ENCODE peak calls at places on chromosomes 2 and 18, in seven cellular contexts. N, O, R, C, I, J and T are unnamed samples.

GRCh38 chr18:10833656-10834055 is 307.8 kb downstream of the NAPG start:
- DNase-seq in R (no peak), J (no peak), C (no peak), O (no peak), N (no peak), I (no peak), T (no peak)

GRCh38 chr18:46010050-46010449 is 42.9 kb upstream of the EPG5 start:
- DNase-seq in I (no peak), J (no peak), C (no peak), O (no peak), R (no peak), N (no peak), T (no peak)

GRCh38 chr2:16741508-16741907 is 75.9 kb upstream of the CYRIA start:
- DNase-seq in J (no peak), I (no peak), O (no peak), R (no peak), C (no peak), N (no peak), T (no peak)

GRCh38 chr18:57819671-57820460 is 16.8 kb upstream of the ATP8B1 start:
- DNase-seq in R (peak), J (peak), O (no peak), N (peak), C (peak), I (peak), T (peak)

GRCh38 chr2:201432038-201432437 is 19.2 kb downstream of the TRAK2 start:
- DNase-seq in R (peak), O (no peak), C (no peak), I (peak), J (peak), N (no peak), T (peak)

GRCh38 chr2:157848242-157848641 is 27.9 kb downstream of the ACVR1 start:
- DNase-seq in O (no peak), R (no peak), N (no peak), I (no peak), C (no peak), J (no peak), T (no peak)

GRCh38 chr2:222883420-222883819 is 22.6 kb downstream of the ACSL3 start:
- DNase-seq in R (no peak), N (no peak), O (no peak), I (no peak), J (no peak), C (no peak), T (peak)

GRCh38 chr2:10521891-10522448 is 73.8 kb upstream of the ODC1 start:
- DNase-seq in I (no peak), N (no peak), R (no peak), C (no peak), O (no peak), J (no peak), T (no peak)

GRCh38 chr18:76231402-76231801 is 263.6 kb downstream of the ZNF516 start:
- DNase-seq in N (no peak), C (no peak), O (no peak), J (no peak), I (no peak), R (no peak), T (no peak)

DNA sequence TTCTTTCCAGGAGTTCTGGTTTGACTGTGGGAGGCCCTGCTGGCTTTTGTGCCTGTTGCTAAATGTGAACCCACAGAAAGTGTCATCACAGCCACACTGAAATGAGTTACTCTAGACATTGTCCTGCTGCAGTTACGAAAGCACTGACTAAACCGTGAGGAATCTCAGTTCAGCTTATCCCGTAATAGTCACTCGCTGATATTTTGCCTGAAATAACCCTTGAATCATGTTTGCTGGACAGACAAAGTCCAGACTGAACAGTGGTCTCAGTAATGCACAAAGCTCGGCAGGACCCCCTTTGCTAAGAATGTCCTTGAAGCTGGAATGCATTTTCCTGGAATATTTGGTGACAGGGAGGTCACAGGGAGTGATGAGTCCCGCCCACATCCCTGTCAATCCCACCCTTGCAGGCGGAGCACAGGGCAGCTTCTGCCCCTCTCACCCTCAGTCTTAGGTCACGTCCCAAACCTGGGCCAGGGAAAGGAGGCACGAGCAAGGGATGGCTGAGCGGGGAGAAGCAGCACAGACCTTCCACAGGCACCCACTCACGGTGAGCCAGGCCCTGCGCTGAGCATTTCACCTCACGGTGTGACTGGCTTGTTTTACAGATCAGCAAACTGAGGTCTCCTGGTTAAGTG is 53.4 kb downstream of the ADI1 start:
- DNase-seq in J (peak), R (peak), C (no peak), I (peak), N (no peak), O (no peak), T (peak)
- H3K4me3 ChIP-seq in J (no peak), R (no peak), C (no peak), I (no peak), N (no peak), O (no peak), T (no peak)

DNA sequence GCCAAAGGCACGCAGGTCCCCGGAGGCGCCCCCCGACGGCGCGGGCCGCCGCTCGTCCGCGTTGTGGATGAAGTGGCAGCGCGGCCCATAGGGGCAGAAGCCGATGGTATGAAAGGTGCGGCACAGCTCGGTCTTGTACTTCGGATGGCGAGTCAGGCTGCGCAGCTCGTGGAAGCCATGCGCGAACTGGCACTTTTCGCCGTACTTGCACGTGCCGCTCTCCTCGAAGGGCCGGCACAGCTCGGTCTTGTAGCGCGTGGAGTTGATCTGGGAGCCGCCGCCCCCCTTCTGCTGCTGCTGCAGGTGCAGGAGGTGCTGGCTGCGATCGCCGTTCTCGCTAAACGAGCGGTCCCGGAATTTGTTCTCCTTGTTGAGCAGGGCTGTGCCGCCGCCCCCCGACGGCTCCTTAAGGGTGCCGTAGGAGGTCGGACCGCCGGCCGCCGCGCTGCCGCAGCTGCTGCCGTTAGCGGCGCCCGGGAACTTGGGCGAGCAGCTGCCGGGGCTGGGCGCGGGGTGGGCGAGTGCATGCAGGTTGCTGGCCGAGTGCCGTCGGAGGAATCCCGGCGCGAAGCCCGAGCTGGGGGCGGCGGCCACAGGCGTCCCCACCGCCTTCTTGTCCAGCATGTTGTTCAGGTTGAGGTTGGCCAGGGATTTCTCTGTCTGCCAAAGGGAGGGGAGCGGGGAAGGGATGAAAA is 1.2 kb downstream of the ZFP36L2 start:
- DNase-seq in R (peak), N (peak), C (peak), O (peak), J (peak), I (peak), T (peak)
- TF ChIP-seq CTCF in R (no peak), N (no peak), C (no peak), O (no peak), J (no peak), I (no peak), T (no peak)

GRCh38 chr2:60426341-60426740 is 127.1 kb downstream of the BCL11A start:
- DNase-seq in I (no peak), C (no peak), N (no peak), O (no peak), R (no peak), J (no peak), T (no peak)

GRCh38 chr2:60424233-60424632 is 129.2 kb downstream of the BCL11A start:
- DNase-seq in O (no peak), I (no peak), J (no peak), N (no peak), C (no peak), R (no peak), T (no peak)

GRCh38 chr2:60426908-60427307 is 126.5 kb downstream of the BCL11A start:
- DNase-seq in N (peak), I (no peak), O (no peak), J (no peak), C (no peak), R (no peak), T (no peak)

DNA sequence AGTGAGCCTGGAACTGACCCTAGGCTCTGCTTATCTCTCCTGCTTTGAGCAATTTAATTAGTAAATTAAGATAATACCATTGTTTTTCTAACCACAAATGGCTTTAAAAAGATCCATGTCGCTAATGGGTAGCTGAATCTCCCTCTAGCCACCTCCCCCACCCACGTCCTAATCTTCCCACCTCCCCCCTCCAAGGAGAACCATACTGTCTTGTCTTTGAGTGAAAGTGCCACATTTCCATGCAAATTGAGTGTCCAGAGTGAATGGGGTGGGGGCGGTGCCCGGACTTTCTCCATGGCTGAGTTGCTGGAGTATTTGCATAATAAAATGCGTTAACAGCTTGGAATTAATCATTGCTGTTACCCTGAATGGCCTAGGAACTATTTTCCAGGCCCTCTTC is 130.4 kb downstream of the BCL11A start:
- DNase-seq in C (no peak), R (no peak), I (no peak), O (no peak), J (no peak), N (no peak), T (no peak)
- H3K4me3 ChIP-seq in C (no peak), R (no peak), I (no peak), O (no peak), J (no peak), N (no peak), T (no peak)

GRCh38 chr18:36411745-36412168 is 114.2 kb downstream of the FHOD3 start:
- DNase-seq in R (no peak), O (no peak), C (no peak), J (peak), I (peak), N (no peak), T (peak)
- TF ChIP-seq CTCF in R (peak), O (no peak), C (no peak), J (peak), I (peak), N (no peak), T (peak)

DNA sequence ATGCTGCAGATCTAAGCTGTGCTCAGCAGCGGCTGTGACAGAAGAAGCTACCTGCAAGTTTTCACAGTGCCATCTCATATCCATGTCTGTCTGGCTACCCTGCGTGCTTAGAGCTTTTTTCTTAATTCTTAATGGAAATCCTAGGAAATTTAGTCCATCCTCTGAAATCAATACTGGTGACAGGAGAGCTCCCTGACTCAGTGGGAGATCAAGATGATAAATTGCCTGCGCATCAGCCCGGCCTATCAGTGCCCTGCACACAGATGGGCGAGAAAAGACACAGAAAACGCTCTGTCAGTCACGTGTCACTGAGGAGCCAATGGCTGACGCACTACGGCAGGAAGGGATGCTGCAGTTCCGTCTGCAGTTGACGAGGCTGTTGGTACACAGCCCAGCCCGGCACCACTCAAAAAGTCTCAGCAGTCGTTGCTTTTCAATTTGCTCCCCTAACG is 819.6 kb upstream of the FSHR start:
- DNase-seq in I (no peak), R (peak), N (peak), C (peak), O (peak), J (peak), T (peak)
- H3K4me3 ChIP-seq in I (no peak), R (peak), N (peak), C (no peak), O (peak), J (no peak), T (peak)

GRCh38 chr2:37925063-37925897 is at the start of gene RMDN2:
- DNase-seq in R (peak), I (peak), O (peak), C (peak), N (peak), J (peak), T (peak)
- TF ChIP-seq CTCF in R (no peak), I (no peak), O (no peak), C (peak), N (no peak), J (no peak), T (no peak)

DNA sequence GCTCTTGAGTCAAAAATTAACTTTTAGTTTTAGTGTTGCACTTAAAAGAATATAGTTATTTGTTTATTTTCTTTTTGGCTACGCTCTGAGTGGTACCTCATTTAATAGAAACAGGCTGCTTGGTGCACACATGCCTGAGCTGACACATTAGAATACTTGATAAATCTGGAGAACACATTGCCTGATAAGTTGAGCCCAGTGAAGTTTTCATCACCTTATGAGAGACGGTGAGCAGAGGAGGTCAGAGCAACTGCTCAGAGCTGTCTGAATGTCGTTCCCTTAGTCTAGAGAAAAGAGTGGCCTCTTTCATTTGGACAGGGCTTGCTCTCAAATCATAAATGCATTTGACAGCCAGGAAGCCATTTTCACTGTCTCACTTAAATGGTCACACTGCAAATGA is 715.9 kb downstream of the MBD2 start:
- DNase-seq in N (no peak), R (no peak), C (no peak), O (no peak), I (no peak), J (no peak), T (no peak)
- H3K4me3 ChIP-seq in N (no peak), R (no peak), C (no peak), O (no peak), I (no peak), J (no peak), T (no peak)

GRCh38 chr2:185618630-185619029 is 120.0 kb upstream of the FSIP2 start:
- DNase-seq in I (peak), O (no peak), C (no peak), J (no peak), R (no peak), N (no peak), T (no peak)
- TF ChIP-seq CTCF in I (peak), O (no peak), C (no peak), J (no peak), R (no peak), N (no peak), T (no peak)

DNA sequence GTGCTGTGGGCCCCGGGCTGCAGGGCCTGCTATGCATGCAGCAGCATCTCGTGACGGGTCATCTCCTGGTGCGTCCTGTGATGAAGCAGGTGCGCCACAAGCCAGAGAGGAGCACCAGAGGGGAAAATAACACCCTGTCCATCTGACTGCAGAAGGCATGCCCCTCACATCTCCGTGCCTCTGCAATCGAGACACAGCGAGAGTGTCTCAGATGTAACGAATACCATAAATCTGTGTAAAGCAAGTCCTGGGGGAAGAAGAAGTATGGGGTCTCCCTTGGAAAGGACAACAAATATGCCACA is 137.5 kb downstream of the PTGR3 start:
- DNase-seq in O (no peak), J (no peak), N (no peak), I (no peak), C (no peak), R (no peak), T (no peak)
- H3K4me3 ChIP-seq in O (peak), J (no peak), N (no peak), I (peak), C (no peak), R (no peak), T (no peak)

DNA sequence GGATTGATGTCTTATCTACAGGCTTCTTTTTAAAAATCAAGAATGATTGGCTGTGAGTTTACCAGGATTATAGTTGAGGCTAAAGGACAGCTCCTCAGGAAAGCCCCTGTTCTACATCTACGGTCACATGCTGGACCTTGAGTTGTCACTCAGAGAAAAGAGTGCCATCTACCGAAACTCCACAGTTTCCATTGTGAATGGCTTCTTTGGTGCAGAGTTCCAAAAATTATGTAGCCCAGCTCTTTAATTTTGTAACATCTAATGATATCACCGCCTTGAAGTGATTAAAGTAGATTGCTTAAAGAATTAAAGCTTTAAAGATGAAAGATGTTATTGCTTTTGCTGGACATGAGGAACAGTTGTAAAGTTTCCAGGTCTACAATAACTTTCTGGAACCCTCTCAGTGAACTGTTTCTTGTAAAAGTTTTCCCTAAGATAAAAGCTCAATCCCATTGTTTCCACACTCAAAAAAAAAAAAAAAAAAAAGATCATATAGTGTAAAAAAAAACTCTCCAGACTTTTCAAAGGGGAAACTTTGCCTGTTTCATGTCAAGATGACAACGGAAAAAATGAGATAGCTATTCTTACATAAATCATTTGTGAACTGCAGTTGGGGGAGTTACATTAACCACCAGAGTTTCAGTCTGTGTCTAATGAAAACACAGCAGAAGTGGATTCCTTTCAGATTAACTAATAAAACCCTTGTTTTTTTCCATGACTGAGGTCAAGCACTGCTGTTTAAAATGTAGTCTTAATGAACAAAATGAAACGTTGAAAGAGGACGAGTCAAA is 4.3 kb downstream of the COL3A1 start:
- DNase-seq in R (peak), O (no peak), N (no peak), I (peak), C (no peak), J (peak), T (peak)
- TF ChIP-seq CTCF in R (peak), O (no peak), N (no peak), I (peak), C (peak), J (peak), T (peak)